ENCODE peak calls at places on chromosomes 13 and 19, in six cellular contexts. X is dorsolateral prefrontal cortex, H is RWPE1, O is upper lobe of left lung, G is lung, S is activated B cell treated with CpG ODN at 0.5 μM for 24 hours. Y is an unnamed sample.

GRCh38 chr13:105377452-105377851 is 1158.0 kb downstream of the EFNB2 start:
- DNase-seq in X (no peak), H (no peak), O (no peak), G (no peak), S (no peak), Y (no peak)

GRCh38 chr19:3708207-3708931 is at the start of gene TJP3:
- DNase-seq in X (no peak), H (no peak), O (peak), G (peak), S (no peak), Y (no peak)

GRCh38 chr19:12611361-12611699 is 610 bp downstream of the ZNF791 start:
- DNase-seq in X (peak), H (peak), O (peak), G (peak), S (no peak), Y (peak)

GRCh38 chr19:50820086-50820485 is 3.5 kb downstream of the KLK1 start:
- DNase-seq in X (no peak), H (no peak), O (no peak), G (no peak), S (no peak), Y (no peak)

GRCh38 chr13:79987323-79987722 is 353.6 kb downstream of the SPRY2 start:
- DNase-seq in X (no peak), H (no peak), O (no peak), G (no peak), S (no peak), Y (no peak)

GRCh38 chr13:97359181-97360057 is 74.5 kb upstream of the RAP2A start:
- DNase-seq in X (peak), H (peak), O (peak), G (peak), S (no peak), Y (no peak)

GRCh38 chr13:101773062-101773461 is 320.6 kb downstream of the ITGBL1 start:
- DNase-seq in X (no peak), H (no peak), O (no peak), G (no peak), S (no peak), Y (no peak)

GRCh38 chr19:32345261-32346207 is at the start of gene ZNF507:
- DNase-seq in X (peak), H (peak), O (peak), G (peak), S (peak), Y (peak)

GRCh38 chr19:35495107-35496064 is 5.1 kb upstream of the KRTDAP start:
- DNase-seq in X (peak), H (peak), O (peak), G (peak), S (peak), Y (no peak)

GRCh38 chr19:45187421-45188100 is 9.0 kb downstream of the BLOC1S3 start:
- DNase-seq in X (peak), H (peak), O (no peak), G (no peak), S (peak), Y (no peak)

DNA sequence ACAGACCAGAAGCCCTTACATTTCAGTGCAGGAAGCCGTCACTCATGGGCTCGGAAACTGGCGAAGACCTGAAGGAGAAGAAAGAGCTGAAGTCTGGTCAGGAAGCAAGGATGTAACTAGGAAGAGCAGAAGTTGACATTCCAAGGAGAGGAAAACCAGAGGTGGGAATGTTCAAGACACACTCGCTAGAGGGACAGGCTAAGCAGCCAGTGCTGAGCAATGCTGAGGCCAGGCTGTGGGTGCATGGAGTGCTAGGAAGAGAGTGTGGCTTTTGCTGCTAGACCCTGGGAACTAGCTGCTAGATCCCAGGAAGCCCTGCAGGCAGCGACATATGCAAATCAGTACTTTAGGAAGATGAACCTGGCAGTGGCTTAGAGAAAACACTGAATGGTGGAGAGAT is 12.1 kb upstream of the URAD start:
- DNase-seq in X (no peak), H (no peak), O (no peak), G (no peak), S (no peak), Y (no peak)
- TF ChIP-seq CTCF in X (no peak), H (no peak), O (no peak), G (no peak), S (no peak), Y (no peak)

GRCh38 chr19:33554821-33555220 is 33.2 kb upstream of the PEPD start:
- DNase-seq in X (no peak), H (no peak), O (no peak), G (no peak), S (no peak), Y (no peak)
- TF ChIP-seq CTCF in X (no peak), H (no peak), O (no peak), G (no peak), S (no peak), Y (no peak)

GRCh38 chr19:13796301-13797057 is 1.2 kb downstream of the ZSWIM4 start:
- DNase-seq in X (no peak), H (peak), O (peak), G (peak), S (no peak), Y (no peak)
- TF ChIP-seq CTCF in X (no peak), H (no peak), O (no peak), G (no peak), S (no peak), Y (no peak)

GRCh38 chr19:11451327-11451941 is 16.0 kb downstream of the PRKCSH start:
- DNase-seq in X (no peak), H (no peak), O (no peak), G (no peak), S (no peak), Y (no peak)

GRCh38 chr19:11450570-11451326 is 15.3 kb downstream of the PRKCSH start:
- DNase-seq in X (no peak), H (no peak), O (no peak), G (no peak), S (no peak), Y (no peak)

GRCh38 chr19:11453468-11454341 is 18.3 kb downstream of the PRKCSH start:
- DNase-seq in X (no peak), H (no peak), O (no peak), G (no peak), S (no peak), Y (no peak)

GRCh38 chr19:11451942-11452813 is 16.7 kb downstream of the PRKCSH start:
- DNase-seq in X (no peak), H (no peak), O (no peak), G (no peak), S (no peak), Y (no peak)

GRCh38 chr19:11452814-11453335 is 17.4 kb downstream of the PRKCSH start:
- DNase-seq in X (no peak), H (no peak), O (no peak), G (no peak), S (no peak), Y (no peak)
- TF ChIP-seq CTCF in X (no peak), H (no peak), O (no peak), G (no peak), S (no peak), Y (no peak)

DNA sequence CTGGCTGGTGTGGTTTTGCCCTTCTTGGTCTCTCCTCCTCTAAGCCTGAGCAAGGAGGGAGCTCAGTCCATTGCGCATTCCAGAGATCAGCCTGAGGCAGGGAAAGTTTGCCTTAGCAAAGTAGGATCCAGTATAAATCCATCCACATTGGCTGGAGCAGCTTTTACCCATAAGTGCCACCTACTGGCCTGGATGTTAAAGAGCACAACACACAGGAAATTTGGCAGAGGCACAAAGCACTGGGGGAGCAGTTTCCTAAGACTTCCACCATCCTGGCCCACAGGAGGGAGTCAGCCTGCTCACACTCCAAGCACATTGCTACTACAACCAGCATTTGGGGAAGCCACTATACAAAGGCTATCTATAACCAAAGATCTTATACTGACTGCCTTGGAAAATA is 1124.2 kb downstream of the SLITRK1 start:
- DNase-seq in X (no peak), H (peak), O (no peak), G (no peak), S (no peak), Y (no peak)
- TF ChIP-seq CTCF in X (no peak), H (no peak), O (no peak), G (no peak), S (no peak), Y (peak)

GRCh38 chr13:53200075-53200474 is 171.5 kb downstream of the OLFM4 start:
- DNase-seq in X (no peak), H (no peak), O (no peak), G (no peak), S (no peak), Y (no peak)

GRCh38 chr13:53201454-53202225 is 173.0 kb downstream of the OLFM4 start:
- DNase-seq in X (no peak), H (peak), O (no peak), G (no peak), S (no peak), Y (peak)

GRCh38 chr13:53198017-53198416 is 169.4 kb downstream of the OLFM4 start:
- DNase-seq in X (no peak), H (no peak), O (no peak), G (no peak), S (no peak), Y (no peak)

GRCh38 chr13:53198699-53199098 is 170.1 kb downstream of the OLFM4 start:
- DNase-seq in X (no peak), H (no peak), O (no peak), G (no peak), S (no peak), Y (no peak)

DNA sequence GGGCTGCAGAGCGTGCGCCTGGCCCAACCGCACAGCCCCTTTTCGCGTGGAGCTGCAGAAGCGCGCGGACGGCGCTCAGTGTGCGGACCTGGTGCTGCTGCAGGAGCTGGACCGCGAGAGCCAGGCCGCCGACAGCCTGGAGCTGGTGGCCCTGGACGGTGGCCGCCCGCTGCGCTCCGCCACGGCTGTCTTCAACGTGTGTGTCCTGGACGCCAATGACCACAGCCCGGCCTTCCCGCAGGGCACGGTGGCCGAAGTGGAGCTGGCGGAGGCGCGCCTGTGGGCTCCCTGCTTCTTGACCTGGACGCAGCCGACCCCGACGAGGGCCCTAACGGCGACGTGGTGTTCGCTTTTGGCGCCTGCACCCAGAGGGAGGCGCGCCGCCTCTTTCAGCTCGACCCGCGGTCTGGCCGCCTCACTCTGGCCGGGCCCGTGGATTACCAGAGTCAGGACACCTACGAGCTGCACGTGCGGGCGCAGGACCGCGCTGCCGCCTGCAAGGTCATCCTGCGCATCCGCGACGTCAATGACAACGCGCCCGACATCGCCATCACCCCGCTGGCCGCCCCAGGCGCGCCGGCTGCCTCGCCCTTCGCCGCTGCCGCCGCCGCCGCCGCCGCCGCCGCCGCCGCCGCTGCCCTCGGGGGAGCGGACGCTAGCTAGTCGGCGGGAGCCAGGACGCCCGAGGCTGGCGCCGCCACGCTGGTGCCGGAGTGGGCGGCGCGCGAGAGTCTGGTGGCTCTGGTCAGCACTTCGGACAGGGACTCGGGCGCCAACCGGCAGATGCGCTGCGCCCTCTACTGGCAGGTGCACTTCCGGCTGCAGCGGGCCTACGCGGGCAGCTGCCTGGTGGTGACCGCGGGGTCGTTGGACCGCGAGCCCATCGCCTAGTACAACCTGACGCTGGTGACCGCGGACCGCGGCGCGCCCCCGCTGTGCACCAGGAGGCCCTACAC is 172.2 kb downstream of the OLFM4 start:
- DNase-seq in X (no peak), H (peak), O (peak), G (no peak), S (no peak), Y (peak)
- TF ChIP-seq CTCF in X (peak), H (peak), O (peak), G (peak), S (no peak), Y (peak)

DNA sequence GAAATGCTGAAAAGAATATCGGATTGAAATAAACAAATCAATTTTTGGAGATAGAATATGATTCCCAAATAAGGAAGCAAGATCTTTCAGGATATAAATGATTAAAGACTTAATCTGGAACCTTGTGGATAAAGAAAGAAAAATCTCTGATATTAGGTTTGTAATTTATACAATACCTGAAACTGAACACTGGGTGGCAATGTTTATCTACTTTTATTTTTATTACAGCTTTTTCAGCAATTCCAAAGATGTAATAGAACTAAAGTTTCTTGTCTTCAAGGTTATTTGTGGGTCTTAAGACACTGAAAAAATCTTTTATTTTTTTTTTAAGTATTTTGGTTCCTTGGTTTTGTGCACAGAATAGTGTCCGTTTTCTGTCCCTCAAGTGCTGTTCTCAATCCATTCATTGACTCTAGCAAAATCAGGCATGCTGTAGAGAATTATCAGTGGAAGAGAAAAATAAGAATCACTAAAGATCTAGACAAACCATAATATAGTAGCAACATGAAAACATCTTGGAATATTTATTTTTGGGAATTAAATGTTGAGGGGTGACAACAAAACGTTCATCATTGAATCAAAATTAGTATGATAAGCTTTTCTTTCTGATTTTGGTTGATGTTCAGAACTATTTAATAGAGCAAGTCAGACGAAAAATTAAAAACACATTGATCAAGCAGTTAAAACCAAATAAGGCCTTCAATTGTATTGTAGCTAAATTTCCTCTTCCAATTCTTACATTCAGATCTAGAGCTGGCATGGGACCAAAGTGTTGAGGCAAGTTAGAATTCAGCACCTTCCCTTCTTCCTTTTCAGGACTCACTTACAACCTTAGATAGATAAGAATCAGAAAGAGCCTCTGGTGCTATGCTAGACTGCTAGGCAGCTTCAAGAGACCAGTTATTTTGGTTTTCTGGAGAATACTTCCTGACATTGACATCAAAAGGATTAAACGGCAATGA is 704.4 kb upstream of the PCDH20 start:
- DNase-seq in X (no peak), H (peak), O (no peak), G (no peak), S (no peak), Y (no peak)
- TF ChIP-seq CTCF in X (peak), H (peak), O (no peak), G (no peak), S (no peak), Y (peak)